ENCODE peak calls at places on chromosomes 13 and 19, in eight cellular contexts. M, Q, F, W, I, Z, G and Y are unnamed samples. For H3K4me1, the result is how much of the 10 kb centered on the place peaks cover.

GRCh38 chr19:19420570-19421301 is 15.3 kb downstream of the GATAD2A start:
- DNase-seq in M (no peak), Q (no peak), F (no peak), W (no peak), I (no peak), Z (no peak), G (no peak), Y (no peak)

GRCh38 chr19:58519087-58519354 is 589 bp downstream of the ZBTB45 start:
- DNase-seq in M (peak), Q (peak), F (peak), W (peak), I (peak), Z (peak), G (peak), Y (peak)

GRCh38 chr13:34816543-34816942 is 125.5 kb upstream of the NBEA start:
- DNase-seq in M (no peak), Q (no peak), F (no peak), W (peak), I (no peak), Z (no peak), G (no peak), Y (no peak)

GRCh38 chr13:95039415-95039814 is 261.8 kb downstream of the ABCC4 start:
- DNase-seq in M (no peak), Q (no peak), F (no peak), W (no peak), I (no peak), Z (no peak), G (no peak), Y (no peak)

GRCh38 chr13:105572401-105572800 is 963.1 kb downstream of the EFNB2 start:
- DNase-seq in M (no peak), Q (no peak), F (no peak), W (no peak), I (no peak), Z (no peak), G (no peak), Y (no peak)

GRCh38 chr13:58051807-58052375 is 420.3 kb downstream of the PCDH17 start:
- DNase-seq in M (peak), Q (no peak), F (no peak), W (no peak), I (no peak), Z (no peak), G (no peak), Y (no peak)

GRCh38 chr19:34274827-34275625 is 20.7 kb downstream of the GARRE1 start:
- DNase-seq in M (no peak), Q (no peak), F (no peak), W (no peak), I (no peak), Z (no peak), G (no peak), Y (no peak)

GRCh38 chr13:26487781-26488180 is 69.7 kb upstream of the WASF3 start:
- DNase-seq in M (no peak), Q (no peak), F (no peak), W (no peak), I (no peak), Z (no peak), G (no peak), Y (no peak)

GRCh38 chr13:33352023-33352422 is 66.5 kb upstream of the STARD13 start:
- DNase-seq in M (no peak), Q (no peak), F (no peak), W (no peak), I (no peak), Z (no peak), G (no peak), Y (no peak)

GRCh38 chr19:4069331-4069959 is 2.7 kb upstream of the ZBTB7A start:
- DNase-seq in M (peak), Q (no peak), F (no peak), W (no peak), I (peak), Z (no peak), G (peak), Y (peak)

GRCh38 chr19:44912854-44913253 is 1.6 kb upstream of the APOC1 start:
- DNase-seq in M (no peak), Q (no peak), F (no peak), W (no peak), I (peak), Z (no peak), G (peak), Y (peak)

GRCh38 chr19:57466489-57466888 is 9.5 kb upstream of the VN1R1 start:
- DNase-seq in M (no peak), Q (no peak), F (no peak), W (no peak), I (no peak), Z (peak), G (peak), Y (no peak)

GRCh38 chr13:59562924-59563323 is 600.8 kb downstream of the DIAPH3 start:
- DNase-seq in M (no peak), Q (no peak), F (no peak), W (no peak), I (no peak), Z (no peak), G (no peak), Y (no peak)

GRCh38 chr19:30052122-30053075 is 110.4 kb downstream of the URI1 start:
- DNase-seq in M (no peak), Q (no peak), F (no peak), W (no peak), I (no peak), Z (no peak), G (no peak), Y (no peak)

GRCh38 chr13:39887424-39887823 is 232.0 kb downstream of the COG6 start:
- DNase-seq in M (no peak), Q (no peak), F (no peak), W (no peak), I (no peak), Z (no peak), G (no peak), Y (no peak)

GRCh38 chr19:13573268-13573667 is 67.0 kb upstream of the CACNA1A start:
- DNase-seq in M (peak), Q (no peak), F (no peak), W (no peak), I (no peak), Z (no peak), G (no peak), Y (no peak)

GRCh38 chr19:6007866-6008265 is 29.9 kb upstream of the RANBP3 start:
- DNase-seq in M (no peak), Q (no peak), F (no peak), W (no peak), I (no peak), Z (no peak), G (no peak), Y (no peak)

GRCh38 chr19:12994701-12995595 is at the start of gene NFIX:
- DNase-seq in M (peak), Q (peak), F (peak), W (peak), I (peak), Z (peak), G (peak), Y (peak)

GRCh38 chr19:28686741-28687140 is 526.2 kb downstream of the UQCRFS1 start:
- DNase-seq in M (no peak), Q (no peak), F (no peak), W (no peak), I (no peak), Z (no peak), G (no peak), Y (no peak)

GRCh38 chr19:29476528-29476927 is 49.3 kb upstream of the VSTM2B start:
- DNase-seq in M (peak), Q (no peak), F (no peak), W (no peak), I (no peak), Z (no peak), G (no peak), Y (no peak)

GRCh38 chr13:80070024-80070703 is 270.8 kb downstream of the SPRY2 start:
- DNase-seq in M (peak), Q (no peak), F (no peak), W (no peak), I (no peak), Z (no peak), G (no peak), Y (no peak)

GRCh38 chr19:1591421-1592022 is 1.1 kb downstream of the MBD3 start:
- DNase-seq in M (no peak), Q (peak), F (no peak), W (no peak), I (no peak), Z (no peak), G (no peak), Y (no peak)

GRCh38 chr19:412356-413355 is 3.7 kb upstream of the C2CD4C start:
- DNase-seq in M (peak), Q (no peak), F (peak), W (no peak), I (peak), Z (no peak), G (peak), Y (peak)

GRCh38 chr13:93260591-93260990 is 34.0 kb downstream of the GPC6 start:
- DNase-seq in M (no peak), Q (no peak), F (no peak), W (no peak), I (no peak), Z (no peak), G (no peak), Y (no peak)

GRCh38 chr13:48908381-48909087 is 67.2 kb upstream of the FNDC3A start:
- DNase-seq in M (no peak), Q (no peak), F (no peak), W (no peak), I (no peak), Z (no peak), G (no peak), Y (no peak)

GRCh38 chr13:51614350-51614786 is 30.1 kb downstream of the WDFY2 start:
- DNase-seq in M (no peak), Q (peak), F (peak), W (peak), I (no peak), Z (no peak), G (peak), Y (no peak)

GRCh38 chr13:88196106-88196505 is 524.9 kb downstream of the SLITRK5 start:
- DNase-seq in M (no peak), Q (no peak), F (no peak), W (no peak), I (no peak), Z (no peak), G (no peak), Y (no peak)

GRCh38 chr19:37932985-37933953 is 26.3 kb downstream of the SIPA1L3 start:
- DNase-seq in M (peak), Q (no peak), F (no peak), W (no peak), I (no peak), Z (no peak), G (no peak), Y (no peak)

GRCh38 chr19:11142528-11143171 is 12.9 kb downstream of the SPC24 start:
- DNase-seq in M (peak), Q (no peak), F (peak), W (peak), I (peak), Z (peak), G (peak), Y (peak)

DNA sequence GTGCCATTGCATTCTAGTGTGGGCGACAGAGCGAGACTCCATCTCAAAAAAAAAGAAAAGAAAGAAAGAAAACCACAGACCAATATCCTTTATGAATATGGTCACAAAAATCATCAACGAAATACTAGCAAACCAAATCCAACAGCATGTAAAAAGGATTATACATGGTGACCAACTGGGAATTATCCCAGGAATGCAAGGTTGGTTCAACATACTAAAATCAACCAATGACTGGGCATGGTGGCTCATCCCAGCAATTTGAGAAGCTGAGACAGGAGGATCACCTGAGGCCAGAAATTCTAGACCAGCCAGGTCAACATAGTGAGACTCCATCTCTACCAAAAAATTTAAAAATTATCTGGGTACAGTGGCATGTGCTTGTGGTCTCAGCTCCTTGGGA is 7.2 kb downstream of the TSKS start:
- DNase-seq in M (no peak), Q (no peak), F (no peak), W (no peak), I (no peak), Z (no peak), G (no peak), Y (no peak)
- H3K27ac ChIP-seq in M (no peak), Q (no peak), F (no peak), W (no peak), I (no peak), Z (no peak), G (no peak), Y (no peak)

GRCh38 chr19:10104665-10105221 is 1.4 kb upstream of the PPAN start:
- DNase-seq in M (no peak), Q (peak), F (no peak), W (no peak), I (no peak), Z (no peak), G (no peak), Y (no peak)
- H3K4me3 ChIP-seq in M (no peak), Q (peak), F (no peak), W (no peak), I (no peak), Z (no peak), G (no peak), Y (no peak)

DNA sequence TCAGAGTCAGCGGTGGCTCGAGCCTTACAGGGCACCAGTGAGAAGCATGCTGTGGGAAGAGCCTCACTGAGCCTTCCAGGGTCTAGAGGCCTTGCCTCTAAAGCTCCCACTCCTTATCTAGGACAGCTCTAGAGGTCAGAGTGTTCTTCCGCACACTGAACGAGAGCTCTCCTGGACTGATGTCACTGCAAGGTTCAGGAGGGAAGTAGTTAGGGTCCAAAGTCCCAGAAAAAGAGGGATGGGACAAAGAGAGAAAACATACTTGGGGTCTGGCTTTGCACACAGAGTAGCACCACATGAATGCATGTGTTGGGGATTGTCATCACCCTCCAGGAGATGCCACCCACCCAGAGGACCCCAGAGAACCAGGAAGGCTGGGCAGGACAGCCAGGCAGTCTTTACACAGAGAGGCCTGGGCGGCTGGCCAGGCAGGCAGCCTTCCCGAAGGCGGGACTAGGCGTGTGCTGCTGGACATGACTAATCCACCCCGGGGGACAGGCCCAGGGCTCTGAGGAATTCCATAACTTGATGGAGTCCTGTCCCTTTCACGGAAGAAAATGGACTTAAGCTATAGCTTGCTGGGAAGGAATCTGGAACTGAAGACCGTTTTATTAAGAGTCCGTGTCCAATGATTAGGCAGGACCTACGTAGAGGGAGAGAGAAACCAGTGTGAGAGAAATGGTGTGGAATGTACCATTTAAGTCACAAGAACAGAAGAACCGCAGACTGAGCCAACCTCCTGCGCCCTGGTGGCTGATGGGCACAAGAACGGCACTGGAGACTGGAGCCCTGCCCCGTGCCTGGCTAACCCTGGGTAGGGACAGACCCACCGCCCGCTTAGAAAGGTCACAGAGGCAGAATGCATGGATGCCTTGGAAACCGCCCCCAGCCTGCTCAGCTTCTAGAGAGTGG is 16.7 kb upstream of the EPHX3 start:
- DNase-seq in M (no peak), Q (no peak), F (no peak), W (peak), I (peak), Z (peak), G (peak), Y (no peak)
- H3K4me1 ChIP-seq in M (under half), Q (under half), F (half or more), W (half or more), I (half or more), Z (half or more), G (half or more), Y (half or more)

GRCh38 chr13:102400619-102401125 is 1.2 kb downstream of the FGF14 start:
- DNase-seq in M (peak), Q (no peak), F (peak), W (peak), I (peak), Z (peak), G (peak), Y (peak)
- H3K27ac ChIP-seq in M (no peak), Q (no peak), F (no peak), W (no peak), I (peak), Z (peak), G (peak), Y (no peak)

GRCh38 chr19:54141356-54141755 is 3.8 kb downstream of the CNOT3 start:
- DNase-seq in M (no peak), Q (no peak), F (no peak), W (no peak), I (no peak), Z (no peak), G (no peak), Y (no peak)
- H3K4me3 ChIP-seq in M (no peak), Q (no peak), F (no peak), W (no peak), I (no peak), Z (no peak), G (no peak), Y (no peak)